ENCODE peak calls at places on chromosomes 13 and 19, in four cellular contexts. T, W, O and V are unnamed samples.

GRCh38 chr19:18645035-18645511 is 8.2 kb downstream of the KLHL26 start:
- DNase-seq in T (no peak), W (no peak), O (no peak), V (no peak)

GRCh38 chr13:24071423-24072075 is 89.0 kb upstream of the SPATA13 start:
- DNase-seq in T (no peak), W (no peak), O (no peak), V (no peak)

GRCh38 chr13:20609145-20609544 is 42.2 kb downstream of the IFT88 start:
- DNase-seq in T (no peak), W (no peak), O (no peak), V (no peak)

GRCh38 chr19:33667141-33667540 is 45.4 kb downstream of the CHST8 start:
- DNase-seq in T (no peak), W (no peak), O (no peak), V (no peak)

GRCh38 chr19:4974855-4975469 is 6.0 kb downstream of the KDM4B start:
- DNase-seq in T (no peak), W (no peak), O (no peak), V (no peak)

GRCh38 chr13:37446503-37446902 is 152.1 kb downstream of the POSTN start:
- DNase-seq in T (no peak), W (no peak), O (no peak), V (no peak)

GRCh38 chr13:46383383-46383782 is 3.7 kb downstream of the RUBCNL start:
- DNase-seq in T (no peak), W (no peak), O (no peak), V (no peak)

GRCh38 chr13:98278068-98278619 is 101.1 kb upstream of the RNF113B start:
- DNase-seq in T (no peak), W (no peak), O (no peak), V (no peak)

GRCh38 chr19:17835182-17836006 is 12.4 kb downstream of the JAK3 start:
- DNase-seq in T (no peak), W (no peak), O (no peak), V (no peak)

GRCh38 chr19:44909775-44910174 is 4.2 kb downstream of the APOE start:
- DNase-seq in T (no peak), W (no peak), O (no peak), V (no peak)

GRCh38 chr19:11137542-11138384 is 17.8 kb downstream of the SPC24 start:
- DNase-seq in T (no peak), W (peak; percentile 73), O (peak; percentile 75), V (peak; percentile 93)
- TF ChIP-seq REST in T (no peak), W (no peak), O (no peak), V (no peak)

GRCh38 chr19:42313096-42313839 is at the start of gene TMEM145:
- DNase-seq in T (no peak), W (peak; percentile 92), O (no peak), V (peak; percentile 84)
- TF ChIP-seq CREB1 in T (no peak), W (peak; percentile 16), O (no peak), V (no peak)

DNA sequence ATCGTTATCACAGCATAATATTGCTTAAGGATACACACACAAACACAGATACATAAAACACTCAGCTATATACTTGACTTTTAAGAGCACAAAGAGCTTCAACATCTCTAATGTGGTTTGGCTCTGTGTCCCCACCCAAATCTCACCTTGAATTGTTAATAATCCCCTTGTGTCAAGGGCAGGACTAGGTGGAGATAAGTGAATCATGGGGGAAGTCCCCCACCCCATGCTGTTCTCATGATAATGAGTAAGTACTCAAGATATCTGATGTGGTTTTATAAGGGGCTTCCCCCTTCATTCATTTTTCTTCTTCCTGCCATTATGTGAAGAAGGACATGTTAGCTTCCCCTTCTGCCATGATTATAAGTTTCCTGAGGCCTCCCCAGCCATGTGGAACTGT is 481.4 kb downstream of the PCDH9 start:
- DNase-seq in T (no peak), W (no peak), O (no peak), V (no peak)
- TF ChIP-seq JUNB in T (no peak), W (no peak), O (no peak), V (no peak)

DNA sequence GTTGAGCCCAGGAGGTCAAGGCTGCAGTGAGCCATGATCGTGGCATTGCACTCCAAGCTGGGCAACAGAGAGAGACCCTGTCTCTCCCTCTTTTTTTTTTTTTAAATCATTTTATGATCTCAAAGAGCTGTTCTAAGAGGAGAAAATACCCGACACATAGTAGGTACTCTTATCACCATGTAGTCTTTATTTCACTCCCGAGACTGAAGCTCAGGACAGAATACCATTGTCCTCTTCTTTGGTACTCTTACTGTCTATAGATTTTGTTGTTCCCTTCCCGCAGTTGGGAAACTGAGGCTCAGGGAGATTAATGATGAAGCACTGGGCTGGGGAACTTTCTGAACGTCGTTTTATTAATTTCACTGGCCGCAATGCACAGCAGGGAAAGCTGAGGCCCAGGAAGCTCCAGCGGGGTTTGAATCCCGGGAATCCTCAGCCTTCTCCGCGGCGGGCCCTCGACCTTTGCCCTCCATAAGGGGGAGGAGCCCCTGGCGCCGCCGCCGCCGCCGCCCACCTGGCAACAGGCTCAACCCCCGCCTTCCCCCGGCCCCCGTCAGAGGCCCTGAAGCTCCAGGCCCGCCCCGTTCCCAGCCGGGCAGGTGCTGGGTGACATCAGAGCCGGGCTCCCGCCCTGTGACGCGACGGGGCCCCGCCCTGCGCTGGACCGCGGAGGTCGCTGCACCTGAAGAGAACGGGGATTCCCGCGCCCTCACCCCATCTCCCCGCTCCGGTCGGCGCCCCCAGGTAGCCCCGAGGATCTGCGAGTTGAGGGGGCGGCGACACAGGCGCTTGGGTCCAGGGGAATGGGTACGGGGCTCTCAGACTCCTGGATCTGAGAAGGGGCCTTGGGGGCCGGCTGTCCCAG is 1.6 kb downstream of the MYH14 start:
- DNase-seq in T (no peak), W (peak; percentile 81), O (peak; percentile 70), V (peak; percentile 96)
- TF ChIP-seq REST in T (no peak), W (no peak), O (no peak), V (no peak)

GRCh38 chr13:26221399-26221720 is 754 bp downstream of the RNF6 start:
- DNase-seq in T (no peak), W (no peak), O (no peak), V (no peak)
- TF ChIP-seq CREB1 in T (no peak), W (no peak), O (no peak), V (no peak)

GRCh38 chr13:26664286-26664685 is 96.3 kb downstream of the GPR12 start:
- DNase-seq in T (no peak), W (no peak), O (no peak), V (no peak)

GRCh38 chr13:26660185-26660584 is 100.4 kb downstream of the GPR12 start:
- DNase-seq in T (no peak), W (no peak), O (no peak), V (no peak)

GRCh38 chr13:26663801-26664200 is 96.8 kb downstream of the GPR12 start:
- DNase-seq in T (no peak), W (no peak), O (no peak), V (no peak)

GRCh38 chr13:26660761-26661160 is 99.8 kb downstream of the GPR12 start:
- DNase-seq in T (no peak), W (no peak), O (no peak), V (no peak)

GRCh38 chr13:26664942-26665341 is 95.6 kb downstream of the GPR12 start:
- DNase-seq in T (no peak), W (no peak), O (no peak), V (no peak)
- TF ChIP-seq JUNB in T (no peak), W (no peak), O (no peak), V (no peak)

GRCh38 chr13:49271264-49271663 is 23.5 kb downstream of the CDADC1 start:
- DNase-seq in T (no peak), W (no peak), O (no peak), V (no peak)
- TF ChIP-seq REST in T (no peak), W (no peak), O (no peak), V (no peak)

DNA sequence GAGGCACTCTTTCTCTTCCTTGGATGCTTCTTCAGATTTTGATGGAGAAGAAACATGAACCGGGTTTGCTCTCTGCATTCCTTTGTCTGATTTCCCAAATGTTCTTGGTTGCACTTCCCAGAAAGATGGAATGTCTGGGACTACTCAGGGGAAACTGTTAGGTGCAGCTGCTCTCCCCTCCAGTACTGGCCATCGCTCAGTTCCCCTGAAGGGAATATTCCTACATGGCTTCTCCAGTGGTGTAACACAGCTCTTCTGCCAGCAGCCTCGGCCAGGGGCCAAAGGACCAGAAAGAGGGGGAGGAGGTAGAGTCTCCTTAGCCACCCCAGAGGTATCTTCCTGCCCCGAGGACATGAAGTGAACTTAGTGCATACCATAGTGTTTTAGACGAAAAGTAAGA is 33.5 kb upstream of the SPRY2 start:
- DNase-seq in T (no peak), W (no peak), O (no peak), V (no peak)
- TF ChIP-seq CREB1 in T (no peak), W (no peak), O (no peak), V (no peak)

DNA sequence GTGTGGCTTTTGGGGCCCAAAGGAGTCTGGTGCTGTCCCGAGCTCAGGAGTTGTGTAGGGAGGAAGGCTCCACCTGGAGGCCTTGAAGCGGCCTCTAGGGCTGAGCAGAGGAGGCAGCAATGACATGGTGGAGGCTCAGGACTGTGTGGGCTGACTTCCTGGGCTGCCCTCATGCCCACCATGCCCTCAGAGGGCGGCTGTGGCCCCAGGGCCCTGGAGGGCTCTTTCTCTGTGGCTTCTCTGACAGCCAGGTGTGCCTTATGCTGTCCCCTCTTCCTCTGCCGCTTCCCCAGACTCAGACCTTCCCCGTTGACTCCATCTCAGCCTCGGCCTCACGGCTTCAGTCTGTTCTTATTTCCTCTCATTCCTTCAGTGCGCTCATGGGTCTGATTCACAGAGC is 35.5 kb upstream of the ANKRD10 start:
- DNase-seq in T (no peak), W (no peak), O (no peak), V (no peak)
- TF ChIP-seq JUNB in T (no peak), W (no peak), O (no peak), V (no peak)

DNA sequence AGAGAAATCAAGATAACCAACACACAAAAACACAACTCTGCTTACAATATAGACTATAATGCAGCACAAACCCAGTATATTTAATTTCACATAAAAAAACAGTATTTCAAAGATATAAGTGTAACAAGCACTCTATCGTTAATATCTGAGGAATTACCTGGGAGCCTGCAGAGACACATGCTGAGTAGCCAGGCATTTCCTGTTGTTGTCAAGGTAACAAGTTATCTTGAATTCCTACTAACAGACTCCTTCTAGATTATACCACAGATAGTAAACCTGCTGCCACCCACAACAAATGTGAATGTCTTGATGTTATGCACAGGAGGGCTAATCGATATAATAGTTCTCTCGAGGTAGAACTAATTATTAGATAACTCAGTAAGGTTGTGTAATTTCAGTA is 826.0 kb upstream of the PRR20A start:
- DNase-seq in T (no peak), W (no peak), O (no peak), V (peak; percentile 49)
- TF ChIP-seq REST in T (no peak), W (no peak), O (no peak), V (no peak)